ENCODE peak calls at places on chromosomes 3 and 15, in five cellular contexts. F is transverse colon, V is sigmoid colon, H is K562, R is stomach. O is an unnamed sample.

GRCh38 chr3:15471861-15472260 is 44.5 kb downstream of the EAF1 start:
- DNase-seq in F (no peak), V (no peak), H (no peak), R (no peak), O (no peak)

GRCh38 chr15:40239671-40240618 is 1.1 kb downstream of the PAK6 start:
- DNase-seq in F (no peak), V (peak; percentile 63), H (no peak), R (peak; percentile 22), O (no peak)

GRCh38 chr3:124277516-124277890 is 285.6 kb upstream of the ROPN1 start:
- DNase-seq in F (peak; percentile 34), V (no peak), H (no peak), R (no peak), O (no peak)

GRCh38 chr15:88834211-88834812 is 31.1 kb downstream of the ACAN start:
- DNase-seq in F (peak; percentile 24), V (no peak), H (peak; percentile 48), R (peak; percentile 37), O (no peak)

GRCh38 chr15:51731549-51732267 is 5.7 kb downstream of the LYSMD2 start:
- DNase-seq in F (peak; percentile 28), V (no peak), H (no peak), R (peak; percentile 39), O (peak; percentile 17)

GRCh38 chr15:44296625-44297524 is 8.4 kb downstream of the GOLM2 start:
- DNase-seq in F (peak; percentile 43), V (no peak), H (peak; percentile 87), R (no peak), O (no peak)

GRCh38 chr3:112635674-112636073 is 5.3 kb downstream of the CCDC80 start:
- DNase-seq in F (peak; percentile 31), V (peak; percentile 90), H (no peak), R (no peak), O (no peak)

GRCh38 chr3:114451561-114452018 is 157.8 kb downstream of the TIGIT start:
- DNase-seq in F (peak; percentile 11), V (no peak), H (no peak), R (peak; percentile 60), O (no peak)

GRCh38 chr3:194285024-194285858 is 65.9 kb downstream of the CPN2 start:
- DNase-seq in F (no peak), V (peak; percentile 57), H (no peak), R (no peak), O (no peak)

GRCh38 chr3:44100298-44100695 is 141.4 kb upstream of the TOPAZ1 start:
- DNase-seq in F (no peak), V (no peak), H (no peak), R (no peak), O (no peak)

GRCh38 chr3:113212155-113212844 is 943 bp downstream of the BOC start:
- DNase-seq in F (no peak), V (peak; percentile 76), H (no peak), R (no peak), O (peak; percentile 25)

GRCh38 chr15:35667908-35668307 is 121.9 kb upstream of the DPH6 start:
- DNase-seq in F (no peak), V (no peak), H (peak; percentile 52), R (no peak), O (no peak)
- TF ChIP-seq POLR2AphosphoS5 in F (no peak), V (no peak), H (no peak), R (no peak), O (no peak)

GRCh38 chr3:189632238-189632637 is 1.0 kb downstream of the TP63 start:
- DNase-seq in F (no peak), V (no peak), H (no peak), R (no peak), O (no peak)
- TF ChIP-seq POLR2A in F (no peak), V (no peak), H (no peak), R (no peak), O (no peak)

DNA sequence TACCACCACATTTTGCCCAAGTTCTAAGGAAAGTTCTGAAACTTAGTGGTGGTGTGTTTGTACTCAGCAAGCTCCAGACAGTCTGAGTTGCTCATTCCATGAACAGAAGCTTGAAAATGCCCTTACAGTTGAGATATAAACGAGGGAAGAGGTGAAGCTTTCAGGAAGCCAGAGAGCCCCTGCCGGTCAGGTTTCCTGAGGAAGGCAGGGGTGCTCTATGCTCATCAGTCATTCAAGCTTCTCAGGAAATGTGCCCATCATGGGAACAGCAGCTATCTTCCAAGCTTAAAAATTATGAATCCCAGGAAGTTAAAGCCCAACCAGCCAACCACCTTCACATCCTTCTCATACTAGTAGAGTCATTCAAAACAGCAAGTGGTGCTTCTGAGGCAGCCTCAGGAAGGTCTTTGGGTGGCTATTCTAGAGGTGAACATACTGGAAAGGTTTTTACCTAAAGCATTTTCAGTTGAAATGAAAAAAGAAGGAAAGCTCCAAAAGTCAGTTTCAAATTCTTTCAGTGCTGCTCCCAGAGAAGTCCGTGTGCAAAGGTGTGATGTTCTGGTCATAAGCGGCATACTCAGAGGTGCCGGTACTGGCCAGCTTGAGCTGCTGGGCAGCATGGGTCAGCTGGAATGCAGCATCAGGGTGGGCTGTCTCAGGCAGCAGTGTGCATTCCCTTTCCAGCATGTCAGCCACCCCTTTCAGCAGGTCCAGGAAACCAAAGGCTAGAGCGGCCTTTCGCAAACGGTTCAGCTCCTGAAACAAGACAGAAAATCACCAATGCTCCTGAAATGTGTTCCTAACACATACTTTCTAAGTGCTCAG is 31.8 kb downstream of the INTS14 start:
- DNase-seq in F (no peak), V (no peak), H (no peak), R (no peak), O (no peak)
- TF ChIP-seq POLR2AphosphoS5 in F (no peak), V (no peak), H (no peak), R (no peak), O (no peak)

GRCh38 chr3:9780451-9780797 is 10.7 kb upstream of the CAMK1 start:
- DNase-seq in F (no peak), V (no peak), H (no peak), R (no peak), O (no peak)
- TF ChIP-seq POLR2A in F (no peak), V (no peak), H (no peak), R (no peak), O (no peak)

GRCh38 chr15:93027413-93027812 is 61.6 kb downstream of the RGMA start:
- DNase-seq in F (no peak), V (peak; percentile 74), H (no peak), R (no peak), O (no peak)
- TF ChIP-seq POLR2AphosphoS5 in F (no peak), V (peak; percentile 33), H (no peak), R (no peak), O (no peak)

DNA sequence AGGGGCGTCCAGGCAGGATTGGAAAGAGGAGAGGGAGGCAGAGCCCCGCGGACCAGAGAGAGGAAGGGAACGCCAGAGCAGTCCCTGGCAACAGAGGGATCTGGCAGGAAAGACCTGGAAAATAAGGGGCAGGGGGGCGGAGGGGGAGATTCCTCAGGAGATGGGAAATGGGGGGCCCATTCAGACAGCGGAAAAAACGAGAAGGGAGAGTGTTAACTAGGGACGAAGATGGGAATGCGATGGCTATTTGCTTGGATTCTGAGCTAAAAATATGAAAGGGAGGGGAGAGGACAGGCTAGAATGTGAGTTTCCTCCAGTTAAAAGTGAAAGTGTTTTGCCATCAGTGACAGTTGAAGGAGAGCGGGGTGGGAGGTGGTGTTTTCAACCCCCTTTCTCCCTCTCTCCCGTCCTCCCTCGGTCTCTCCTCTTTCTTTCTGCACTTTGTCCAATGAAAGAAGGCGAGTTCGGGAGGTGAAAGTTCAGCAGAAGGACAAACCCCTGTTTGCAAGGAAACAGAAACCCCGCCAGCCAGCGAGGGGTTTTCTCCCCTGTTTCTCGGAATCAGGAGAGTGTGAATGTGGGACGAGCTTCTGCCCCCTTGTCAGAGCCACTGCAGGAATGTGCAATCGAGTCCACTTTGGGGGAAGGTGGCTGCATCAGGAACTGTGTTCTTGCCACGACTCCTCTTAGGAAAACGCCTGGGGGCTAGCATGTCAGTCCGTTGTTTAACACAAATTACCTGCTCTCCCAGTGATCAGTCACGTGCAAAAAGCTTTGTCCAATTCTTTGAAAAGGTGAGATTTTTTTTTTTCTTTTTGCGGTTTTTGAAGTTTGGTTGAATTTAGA is 911 bp upstream of the FOXP1 start:
- DNase-seq in F (peak; percentile 56), V (peak; percentile 80), H (peak; percentile 83), R (peak; percentile 31), O (no peak)
- TF ChIP-seq POLR2A in F (peak; percentile 57), V (no peak), H (peak; percentile 65), R (no peak), O (no peak)

GRCh38 chr15:71146597-71146996 is 31.3 kb downstream of the THSD4 start:
- DNase-seq in F (no peak), V (no peak), H (no peak), R (peak; percentile 66), O (no peak)
- TF ChIP-seq POLR2AphosphoS5 in F (no peak), V (no peak), H (no peak), R (no peak), O (no peak)

O was measured in GM12891.